ENCODE peak calls at places on chromosomes 1 and 21, in six cellular contexts. A is suprapubic skin, H is upper lobe of left lung, G is SK-N-SH, D is HCT116, W is sigmoid colon. X is an unnamed sample. For H3K36me3, the result is how much of the 10 kb centered on the place peaks cover.

GRCh38 chr1:11069233-11069950 is 9.6 kb upstream of the SRM start:
- DNase-seq in W (peak), D (no peak), A (peak), G (no peak), H (no peak), X (peak)

GRCh38 chr1:48725331-48725730 is 51.4 kb downstream of the BEND5 start:
- DNase-seq in G (no peak), D (no peak), A (no peak), W (no peak), H (no peak), X (no peak)

GRCh38 chr1:41851589-41851988 is 67.1 kb downstream of the HIVEP3 start:
- DNase-seq in G (no peak), D (peak), A (no peak), W (no peak), H (no peak), X (no peak)

GRCh38 chr1:229171934-229172333 is 99.0 kb upstream of the RAB4A start:
- DNase-seq in D (no peak), H (no peak), A (no peak), G (no peak), W (no peak), X (no peak)

GRCh38 chr1:237975903-237976302 is 85.2 kb upstream of the ZP4 start:
- DNase-seq in A (no peak), D (no peak), H (no peak), G (no peak), W (no peak), X (no peak)

GRCh38 chr1:10001016-10001665 is 4.1 kb downstream of the RBP7 start:
- DNase-seq in D (no peak), H (no peak), A (no peak), W (no peak), G (no peak), X (no peak)

GRCh38 chr21:39119696-39120290 is 63.5 kb downstream of the PSMG1 start:
- DNase-seq in H (no peak), D (no peak), W (no peak), G (no peak), A (no peak), X (no peak)

GRCh38 chr1:218323568-218324225 is 21.4 kb upstream of the TGFB2 start:
- DNase-seq in G (no peak), D (no peak), W (peak), H (peak), A (no peak), X (no peak)

GRCh38 chr1:163182330-163182949 is 20.3 kb downstream of the RGS5 start:
- DNase-seq in W (no peak), H (no peak), D (no peak), G (no peak), A (no peak), X (no peak)

GRCh38 chr1:218642033-218642954 is 297.2 kb downstream of the TGFB2 start:
- DNase-seq in A (no peak), H (no peak), G (no peak), D (no peak), W (no peak), X (no peak)

GRCh38 chr1:27672750-27673112 is 739 bp upstream of the IFI6 start:
- DNase-seq in D (no peak), W (no peak), H (no peak), A (no peak), G (no peak), X (no peak)

GRCh38 chr1:32984090-32984828 is 19.6 kb upstream of the RNF19B start:
- DNase-seq in D (no peak), H (no peak), A (no peak), G (peak), W (no peak), X (no peak)

GRCh38 chr1:11997081-11997851 is 17.0 kb downstream of the MFN2 start:
- DNase-seq in W (no peak), D (no peak), G (no peak), A (no peak), H (no peak), X (no peak)

GRCh38 chr1:7429290-7429689 is 341.8 kb upstream of the VAMP3 start:
- DNase-seq in A (no peak), W (no peak), G (no peak), D (no peak), H (no peak), X (no peak)

GRCh38 chr1:211330282-211330936 is 3.8 kb downstream of the TRAF5 start:
- DNase-seq in D (no peak), A (no peak), W (no peak), H (no peak), G (no peak), X (no peak)

GRCh38 chr21:41985662-41986416 is 24.3 kb downstream of the ZBTB21 start:
- DNase-seq in G (no peak), W (no peak), D (no peak), H (no peak), A (no peak), X (no peak)

GRCh38 chr1:90973897-90974798 is 47.7 kb downstream of the ZNF644 start:
- DNase-seq in H (no peak), A (no peak), G (no peak), W (no peak), D (no peak), X (no peak)

GRCh38 chr1:70038025-70038424 is 167.4 kb downstream of the LRRC40 start:
- DNase-seq in G (no peak), A (no peak), H (no peak), D (no peak), W (no peak), X (no peak)

GRCh38 chr1:36149973-36150295 is 648 bp upstream of the TRAPPC3 start:
- DNase-seq in D (no peak), G (no peak), H (no peak), A (no peak), W (no peak), X (no peak)

GRCh38 chr1:28428990-28429520 is 59.5 kb downstream of the PHACTR4 start:
- DNase-seq in W (no peak), G (no peak), D (no peak), A (no peak), H (no peak), X (no peak)

GRCh38 chr1:31704261-31705079 is 653 bp upstream of the COL16A1 start:
- DNase-seq in H (no peak), G (peak), A (no peak), D (no peak), W (peak), X (no peak)
- TF ChIP-seq POLR2AphosphoS5 in H (no peak), G (no peak), A (no peak), D (no peak), W (peak), X (no peak)

GRCh38 chr1:46705408-46705807 is 13.5 kb downstream of the EFCAB14 start:
- DNase-seq in A (no peak), W (no peak), H (no peak), G (no peak), D (no peak), X (no peak)
- H3K36me3 ChIP-seq in A (half or more), W (half or more), H (half or more), G (half or more), D (under half), X (under half)

GRCh38 chr1:232553050-232553754 is 76.7 kb downstream of the SIPA1L2 start:
- DNase-seq in G (peak), A (peak), W (peak), D (no peak), H (no peak), X (no peak)
- TF ChIP-seq POLR2AphosphoS5 in G (no peak), A (no peak), W (peak), D (no peak), H (no peak), X (peak)

GRCh38 chr1:180096584-180097318 is 57.9 kb upstream of the QSOX1 start:
- DNase-seq in W (no peak), G (no peak), D (no peak), H (no peak), A (no peak), X (no peak)
- H3K36me3 ChIP-seq in W (half or more), G (half or more), D (under half), H (half or more), A (half or more), X (half or more)

GRCh38 chr1:85579619-85580018 is 942 bp upstream of the CCN1 start:
- DNase-seq in G (no peak), H (peak), D (no peak), A (no peak), W (peak), X (no peak)

GRCh38 chr1:85582687-85583354 is 2.3 kb downstream of the CCN1 start:
- DNase-seq in H (peak), W (no peak), G (no peak), D (no peak), A (no peak), X (no peak)

GRCh38 chr1:85581802-85582686 is 1.5 kb downstream of the CCN1 start:
- DNase-seq in A (no peak), H (no peak), W (peak), D (no peak), G (peak), X (no peak)

GRCh38 chr1:85580046-85580411 is 532 bp upstream of the CCN1 start:
- DNase-seq in A (peak), D (no peak), W (peak), H (no peak), G (peak), X (no peak)

DNA sequence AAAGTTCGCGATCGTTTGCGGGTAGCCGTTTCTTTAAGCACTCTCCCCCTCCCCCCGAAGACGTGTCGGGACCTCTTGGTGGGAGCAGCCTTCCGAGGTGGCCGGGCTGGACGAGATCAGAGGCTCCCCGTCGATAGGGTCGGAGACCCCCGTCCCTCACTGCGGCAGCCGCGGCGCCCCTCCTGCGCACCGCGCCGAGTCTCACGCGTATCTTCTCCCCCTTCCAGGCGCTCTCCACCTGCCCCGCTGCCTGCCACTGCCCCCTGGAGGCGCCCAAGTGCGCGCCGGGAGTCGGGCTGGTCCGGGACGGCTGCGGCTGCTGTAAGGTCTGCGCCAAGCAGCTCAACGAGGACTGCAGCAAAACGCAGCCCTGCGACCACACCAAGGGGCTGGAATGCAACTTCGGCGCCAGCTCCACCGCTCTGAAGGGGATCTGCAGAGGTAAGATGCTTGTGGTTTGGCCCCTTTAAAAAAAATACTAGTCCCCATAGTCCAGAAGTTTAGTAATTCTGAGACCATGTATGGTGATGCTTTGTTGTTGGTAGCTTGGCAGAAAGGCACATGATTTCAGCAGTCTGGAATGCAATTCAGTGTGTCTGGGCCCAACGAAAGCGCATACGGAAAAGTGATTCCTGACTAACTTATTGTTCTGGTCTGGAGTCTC is 709 bp downstream of the CCN1 start:
- DNase-seq in G (peak), W (peak), H (peak), A (peak), D (no peak), X (peak)
- TF ChIP-seq POLR2AphosphoS5 in G (peak), W (peak), H (no peak), A (peak), D (no peak), X (peak)

GRCh38 chr1:247298124-247298481 is 33.6 kb downstream of the ZNF496 start:
- DNase-seq in A (no peak), G (no peak), W (no peak), D (no peak), H (no peak), X (no peak)
- H3K36me3 ChIP-seq in A (under half), G (under half), W (under half), D (under half), H (under half), X (under half)

DNA sequence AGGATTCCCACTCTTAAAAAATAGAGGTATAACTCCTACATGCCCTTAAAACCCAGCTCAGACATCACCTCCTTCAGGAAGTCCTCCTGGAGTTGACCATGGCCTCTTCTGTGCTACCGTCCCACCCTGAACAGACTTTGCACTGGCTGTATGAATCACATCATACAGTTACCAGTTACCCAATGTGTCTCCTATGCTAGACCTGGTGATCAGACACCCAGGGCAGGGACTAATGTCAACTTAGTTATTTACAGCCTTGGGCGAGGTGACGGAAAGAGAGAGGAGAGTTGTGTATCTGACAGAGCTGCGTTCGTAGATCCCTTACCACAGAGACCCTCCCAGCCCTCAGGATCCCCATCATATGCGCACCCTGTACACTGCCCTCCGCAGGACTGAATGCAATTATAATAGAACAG is 72.7 kb downstream of the SLC66A1 start:
- DNase-seq in A (no peak), W (no peak), G (no peak), D (no peak), H (no peak), X (no peak)
- TF ChIP-seq POLR2AphosphoS5 in A (no peak), W (no peak), G (no peak), D (no peak), H (no peak), X (no peak)

GRCh38 chr1:223780926-223781325 is 64.8 kb downstream of the TP53BP2 start:
- DNase-seq in D (no peak), H (no peak), A (no peak), G (no peak), W (peak), X (no peak)
- H3K36me3 ChIP-seq in D (under half), H (half or more), A (half or more), G (half or more), W (half or more), X (under half)

GRCh38 chr1:244897476-244898254 is 33.3 kb upstream of the HNRNPU start:
- DNase-seq in G (no peak), A (no peak), W (no peak), D (no peak), H (no peak), X (no peak)
- TF ChIP-seq POLR2AphosphoS5 in G (no peak), A (no peak), W (no peak), D (no peak), H (no peak), X (no peak)

GRCh38 chr1:68016364-68016763 is 34.1 kb downstream of the DIRAS3 start:
- DNase-seq in A (no peak), W (no peak), D (no peak), G (no peak), H (no peak), X (no peak)

GRCh38 chr1:68013351-68013750 is 37.1 kb downstream of the DIRAS3 start:
- DNase-seq in G (no peak), A (no peak), D (no peak), W (no peak), H (no peak), X (no peak)

GRCh38 chr1:68015369-68015768 is 35.1 kb downstream of the DIRAS3 start:
- DNase-seq in G (no peak), A (no peak), H (no peak), D (no peak), W (no peak), X (no peak)

GRCh38 chr1:68011786-68012375 is 38.5 kb downstream of the DIRAS3 start:
- DNase-seq in W (no peak), D (no peak), G (no peak), A (no peak), H (no peak), X (no peak)

GRCh38 chr1:68015960-68016359 is 34.5 kb downstream of the DIRAS3 start:
- DNase-seq in A (no peak), H (no peak), W (no peak), G (no peak), D (no peak), X (no peak)
- H3K36me3 ChIP-seq in A (under half), H (under half), W (under half), G (under half), D (under half), X (under half)

X was measured in spleen.